ENCODE peak calls at places on chromosomes 1 and 21, in eight cellular contexts. Z is activated B cell treated with CpG ODN at 0.5 μM for 24 hours, H is AG10803, O is GM20000, I is omental fat pad, G is fibroblast of pulmonary artery, B is heart left ventricle, V is fibroblast of villous mesenchyme. U is an unnamed sample.

GRCh38 chr1:42845866-42846256 is 552 bp upstream of the ZNF691 start:
- DNase-seq in Z (no peak), H (no peak), O (peak), I (no peak), G (no peak), B (no peak), V (no peak), U (no peak)

GRCh38 chr1:20470174-20470573 is 15.8 kb downstream of the CAMK2N1 start:
- DNase-seq in Z (no peak), H (no peak), O (no peak), I (no peak), G (no peak), B (no peak), V (no peak), U (no peak)

GRCh38 chr1:185821612-185822385 is 87.6 kb downstream of the HMCN1 start:
- DNase-seq in Z (no peak), H (no peak), O (no peak), I (no peak), G (no peak), B (no peak), V (no peak), U (no peak)

GRCh38 chr1:241972703-241973375 is 15.3 kb downstream of the BECN2 start:
- DNase-seq in Z (no peak), H (peak), O (no peak), I (no peak), G (peak), B (no peak), V (peak), U (no peak)

GRCh38 chr1:200670215-200671118 is 760 bp upstream of the DDX59 start:
- DNase-seq in Z (no peak), H (no peak), O (no peak), I (no peak), G (peak), B (no peak), V (peak), U (peak)

GRCh38 chr1:203091761-203092330 is 6.0 kb upstream of the MYOG start:
- DNase-seq in Z (no peak), H (no peak), O (no peak), I (no peak), G (no peak), B (no peak), V (no peak), U (no peak)

GRCh38 chr21:39184050-39184980 is 1.1 kb upstream of the PSMG1 start:
- DNase-seq in Z (no peak), H (no peak), O (no peak), I (no peak), G (no peak), B (no peak), V (peak), U (no peak)

GRCh38 chr1:162056568-162056967 is 12.9 kb upstream of the NOS1AP start:
- DNase-seq in Z (no peak), H (no peak), O (no peak), I (no peak), G (no peak), B (no peak), V (no peak), U (no peak)

GRCh38 chr1:95733031-95733430 is 499.0 kb downstream of the RWDD3 start:
- DNase-seq in Z (no peak), H (no peak), O (no peak), I (no peak), G (no peak), B (no peak), V (no peak), U (no peak)

GRCh38 chr1:244628719-244629299 is 24.1 kb upstream of the DESI2 start:
- DNase-seq in Z (no peak), H (no peak), O (no peak), I (no peak), G (no peak), B (no peak), V (peak), U (no peak)

GRCh38 chr1:30445449-30445848 is 277.9 kb downstream of the MATN1 start:
- DNase-seq in Z (no peak), H (no peak), O (no peak), I (no peak), G (no peak), B (no peak), V (no peak), U (no peak)

GRCh38 chr1:96472471-96472870 is 249.1 kb upstream of the PTBP2 start:
- DNase-seq in Z (no peak), H (peak), O (no peak), I (no peak), G (peak), B (no peak), V (no peak), U (no peak)

GRCh38 chr1:15295676-15296075 is 48.7 kb downstream of the FHAD1 start:
- DNase-seq in Z (no peak), H (no peak), O (no peak), I (no peak), G (no peak), B (no peak), V (no peak), U (no peak)

GRCh38 chr21:34582506-34583150 is 32.3 kb downstream of the RCAN1 start:
- DNase-seq in Z (no peak), H (peak), O (peak), I (no peak), G (peak), B (peak), V (peak), U (no peak)

GRCh38 chr21:45153358-45154318 is 79.3 kb downstream of the ADARB1 start:
- DNase-seq in Z (no peak), H (peak), O (no peak), I (no peak), G (no peak), B (no peak), V (no peak), U (no peak)

GRCh38 chr1:70487910-70488665 is 77.0 kb downstream of the CTH start:
- DNase-seq in Z (no peak), H (no peak), O (peak), I (no peak), G (peak), B (no peak), V (peak), U (no peak)

GRCh38 chr1:8663915-8664331 is 153.5 kb downstream of the RERE start:
- DNase-seq in Z (no peak), H (peak), O (peak), I (no peak), G (peak), B (no peak), V (peak), U (no peak)

GRCh38 chr1:222334026-222334680 is 213.8 kb downstream of the HHIPL2 start:
- DNase-seq in Z (no peak), H (peak), O (no peak), I (no peak), G (no peak), B (no peak), V (peak), U (no peak)

GRCh38 chr1:45272943-45273342 is 53.8 kb upstream of the HPDL start:
- DNase-seq in Z (no peak), H (peak), O (no peak), I (no peak), G (peak), B (no peak), V (peak), U (no peak)

GRCh38 chr1:197399691-197400521 is 131.9 kb downstream of the CRB1 start:
- DNase-seq in Z (no peak), H (peak), O (peak), I (no peak), G (peak), B (no peak), V (peak), U (no peak)

GRCh38 chr1:920008-920407 is 3.7 kb upstream of the SAMD11 start:
- DNase-seq in Z (no peak), H (no peak), O (no peak), I (no peak), G (no peak), B (no peak), V (no peak), U (no peak)

GRCh38 chr1:9438431-9439073 is 100.7 kb upstream of the SLC25A33 start:
- DNase-seq in Z (no peak), H (peak), O (no peak), I (peak), G (peak), B (no peak), V (peak), U (no peak)

GRCh38 chr1:89706700-89707012 is 73.7 kb downstream of the LRRC8C start:
- DNase-seq in Z (no peak), H (no peak), O (peak), I (no peak), G (no peak), B (no peak), V (no peak), U (no peak)

GRCh38 chr1:94067196-94067595 is 53.8 kb downstream of the ABCA4 start:
- DNase-seq in Z (no peak), H (no peak), O (no peak), I (no peak), G (peak), B (no peak), V (peak), U (no peak)

GRCh38 chr1:94060720-94061119 is 60.2 kb downstream of the ABCA4 start:
- DNase-seq in Z (no peak), H (no peak), O (no peak), I (no peak), G (no peak), B (no peak), V (peak), U (no peak)

GRCh38 chr1:94058766-94059165 is 62.2 kb downstream of the ABCA4 start:
- DNase-seq in Z (no peak), H (no peak), O (no peak), I (no peak), G (no peak), B (no peak), V (no peak), U (no peak)

GRCh38 chr1:94061513-94062443 is 59.2 kb downstream of the ABCA4 start:
- DNase-seq in Z (no peak), H (peak), O (peak), I (peak), G (peak), B (peak), V (peak), U (no peak)

GRCh38 chr1:94063379-94063778 is 57.6 kb downstream of the ABCA4 start:
- DNase-seq in Z (no peak), H (peak), O (no peak), I (no peak), G (peak), B (peak), V (peak), U (no peak)
- TF ChIP-seq CTCF in Z (no peak), H (peak), O (no peak), I (no peak), G (peak), B (peak), V (peak), U (no peak)

GRCh38 chr1:217734973-217735372 is 103.8 kb downstream of the SPATA17 start:
- DNase-seq in Z (no peak), H (peak), O (no peak), I (no peak), G (no peak), B (no peak), V (no peak), U (no peak)
- TF ChIP-seq CTCF in Z (no peak), H (no peak), O (no peak), I (no peak), G (no peak), B (no peak), V (no peak), U (no peak)

GRCh38 chr1:227465256-227465655 is 98.1 kb upstream of the ZNF678 start:
- DNase-seq in Z (no peak), H (no peak), O (no peak), I (no peak), G (no peak), B (no peak), V (no peak), U (no peak)
- TF ChIP-seq CTCF in Z (no peak), H (no peak), O (no peak), I (no peak), G (no peak), B (no peak), V (no peak), U (no peak)

DNA sequence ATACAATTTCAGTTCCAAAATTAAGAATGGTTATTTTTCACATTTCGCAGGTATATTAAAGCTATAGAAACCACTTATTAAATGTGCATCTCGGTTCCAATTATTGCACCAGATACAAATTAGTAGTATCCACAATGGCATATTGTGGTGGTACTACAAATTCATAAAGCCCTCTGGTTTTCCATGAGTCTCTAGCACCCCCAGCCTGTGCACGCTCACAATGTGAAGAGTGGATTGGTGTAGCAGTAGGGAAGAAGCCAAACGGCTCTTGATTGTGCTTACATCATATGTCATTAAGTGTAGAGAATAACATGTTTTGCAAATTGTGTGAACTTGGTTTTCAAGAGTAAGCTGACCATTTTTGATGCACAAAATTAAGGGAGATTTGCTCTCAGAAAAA is 1.9 kb upstream of the BRINP3 start:
- DNase-seq in Z (no peak), H (no peak), O (no peak), I (no peak), G (no peak), B (no peak), V (no peak), U (no peak)
- TF ChIP-seq CTCF in Z (no peak), H (no peak), O (no peak), I (no peak), G (no peak), B (no peak), V (no peak), U (no peak)

GRCh38 chr21:18265955-18266354 is 21.3 kb downstream of the CHODL start:
- DNase-seq in Z (no peak), H (no peak), O (no peak), I (no peak), G (peak), B (no peak), V (no peak), U (no peak)
- TF ChIP-seq CTCF in Z (no peak), H (no peak), O (no peak), I (no peak), G (no peak), B (peak), V (no peak), U (no peak)

GRCh38 chr21:42467613-42467983 is 28.4 kb downstream of the RSPH1 start:
- DNase-seq in Z (no peak), H (no peak), O (no peak), I (no peak), G (no peak), B (no peak), V (no peak), U (no peak)

GRCh38 chr21:42468511-42469131 is 27.4 kb downstream of the RSPH1 start:
- DNase-seq in Z (no peak), H (no peak), O (no peak), I (no peak), G (no peak), B (no peak), V (peak), U (no peak)

GRCh38 chr21:42465008-42465878 is 30.8 kb downstream of the RSPH1 start:
- DNase-seq in Z (peak), H (no peak), O (peak), I (no peak), G (peak), B (no peak), V (no peak), U (no peak)

GRCh38 chr21:42469272-42469671 is 26.8 kb downstream of the RSPH1 start:
- DNase-seq in Z (peak), H (no peak), O (no peak), I (no peak), G (no peak), B (no peak), V (no peak), U (no peak)

GRCh38 chr21:42466700-42467612 is 29.1 kb downstream of the RSPH1 start:
- DNase-seq in Z (peak), H (peak), O (peak), I (no peak), G (peak), B (no peak), V (peak), U (no peak)
- TF ChIP-seq CTCF in Z (no peak), H (peak), O (peak), I (no peak), G (peak), B (peak), V (peak), U (peak)